ENCODE peak calls at places on chromosomes 6 and 20, in seven cellular contexts. V is fibroblast of mammary gland; L is endodermal cell; P is CD4-positive, CD25-positive, alpha-beta regulatory T cell; M is germinal center; S is cardiac fibroblast; C is endothelial cell. N is an unnamed sample.

GRCh38 chr20:23294166-23294565 is 56.4 kb upstream of the NXT1 start:
- DNase-seq in M (no peak), P (no peak), L (no peak), S (no peak), V (no peak), C (no peak), N (no peak)

GRCh38 chr6:156787569-156788492 is 10.7 kb downstream of the ARID1B start:
- DNase-seq in P (no peak), S (no peak), M (no peak), L (peak), V (no peak), C (no peak), N (no peak)

GRCh38 chr6:168030881-168031280 is 33.4 kb downstream of the KIF25 start:
- DNase-seq in C (no peak), V (no peak), P (no peak), M (no peak), S (no peak), L (no peak), N (no peak)

GRCh38 chr6:20688710-20689500 is 154.6 kb downstream of the CDKAL1 start:
- DNase-seq in P (peak), S (peak), L (peak), M (no peak), C (no peak), V (peak), N (no peak)

GRCh38 chr6:14964901-14965300 is 281.0 kb upstream of the JARID2 start:
- DNase-seq in L (no peak), V (no peak), S (no peak), M (no peak), P (no peak), C (no peak), N (no peak)

GRCh38 chr6:139927236-139927635 is 552.8 kb upstream of the CITED2 start:
- DNase-seq in S (peak), C (no peak), P (no peak), V (peak), L (no peak), M (no peak), N (no peak)

GRCh38 chr20:10578607-10579006 is 95.2 kb downstream of the JAG1 start:
- DNase-seq in L (no peak), V (peak), M (no peak), S (peak), P (peak), C (no peak), N (no peak)

GRCh38 chr6:13370623-13371022 is 42.3 kb upstream of the TBC1D7 start:
- DNase-seq in V (no peak), P (no peak), C (no peak), S (no peak), M (no peak), L (no peak), N (no peak)

GRCh38 chr20:18001131-18001921 is 32.5 kb downstream of the MGME1 start:
- DNase-seq in M (no peak), S (peak), V (peak), L (peak), C (no peak), P (no peak), N (no peak)

GRCh38 chr6:41901882-41902519 is 6.8 kb upstream of the USP49 start:
- DNase-seq in V (peak), L (peak), M (peak), S (peak), C (peak), P (peak), N (no peak)

GRCh38 chr20:22374066-22374465 is 210.3 kb downstream of the FOXA2 start:
- DNase-seq in L (no peak), V (no peak), C (no peak), P (no peak), S (no peak), M (no peak), N (no peak)

GRCh38 chr6:110664933-110665332 is 150.3 kb downstream of the CDK19 start:
- DNase-seq in S (peak), M (peak), V (no peak), P (no peak), L (no peak), C (no peak), N (no peak)

GRCh38 chr6:53635322-53635721 is 30.2 kb downstream of the KLHL31 start:
- DNase-seq in L (no peak), V (no peak), M (no peak), S (no peak), P (no peak), C (no peak), N (no peak)

GRCh38 chr20:44041001-44041400 is 126.3 kb downstream of the TOX2 start:
- DNase-seq in S (no peak), C (no peak), M (no peak), L (no peak), P (no peak), V (no peak), N (no peak)

GRCh38 chr6:35216832-35217811 is 3.4 kb downstream of the SCUBE3 start:
- DNase-seq in P (no peak), L (peak), V (no peak), M (no peak), C (no peak), S (no peak), N (no peak)

GRCh38 chr20:20699144-20699543 is 13.3 kb downstream of the RALGAPA2 start:
- DNase-seq in C (no peak), L (no peak), M (no peak), S (peak), P (no peak), V (no peak), N (no peak)

GRCh38 chr6:119978274-119978889 is 628.8 kb upstream of the MAN1A1 start:
- DNase-seq in V (peak), L (peak), M (peak), S (peak), C (peak), P (peak), N (no peak)

GRCh38 chr6:96570053-96570452 is 7.1 kb downstream of the FHL5 start:
- DNase-seq in P (no peak), L (no peak), S (no peak), M (no peak), V (no peak), C (no peak), N (no peak)

GRCh38 chr6:56259682-56260081 is 12.3 kb upstream of the COL21A1 start:
- DNase-seq in M (no peak), V (peak), S (peak), L (no peak), P (no peak), C (no peak), N (no peak)